ENCODE peak calls at places on chromosomes 1 and 21, in four cellular contexts. B, V, U and S are unnamed samples.

GRCh38 chr1:203536981-203537455 is 43.1 kb downstream of the OPTC start:
- DNase-seq in B (no peak), V (peak; percentile 94), U (no peak), S (peak; percentile 84)

GRCh38 chr1:90850181-90850924 is 133.3 kb upstream of the BARHL2 start:
- DNase-seq in B (peak; percentile 42), V (peak; percentile 18), U (no peak), S (peak; percentile 54)

GRCh38 chr1:78275456-78275855 is 215.3 kb upstream of the PTGFR start:
- DNase-seq in B (no peak), V (no peak), U (no peak), S (no peak)

GRCh38 chr1:42931108-42931539 is 27.5 kb downstream of the SLC2A1 start:
- DNase-seq in B (peak; percentile 79), V (no peak), U (peak; percentile 27), S (peak; percentile 56)

GRCh38 chr21:45951676-45952075 is 29.9 kb upstream of the COL6A1 start:
- DNase-seq in B (no peak), V (no peak), U (no peak), S (no peak)

GRCh38 chr1:180936110-180937011 is 23.7 kb downstream of the KIAA1614 start:
- DNase-seq in B (no peak), V (no peak), U (no peak), S (no peak)

GRCh38 chr1:150999051-150999674 is 7.5 kb downstream of the MINDY1 start:
- DNase-seq in B (no peak), V (no peak), U (no peak), S (peak; percentile 93)

GRCh38 chr1:89611721-89612120 is 21.2 kb upstream of the LRRC8C start:
- DNase-seq in B (no peak), V (no peak), U (no peak), S (no peak)

GRCh38 chr1:23743287-23744052 is at the start of gene ELOA:
- DNase-seq in B (peak; percentile 78), V (peak; percentile 37), U (peak; percentile 74), S (peak; percentile 70)

GRCh38 chr1:186915555-186915954 is 86.8 kb downstream of the PLA2G4A start:
- DNase-seq in B (no peak), V (no peak), U (no peak), S (no peak)

DNA sequence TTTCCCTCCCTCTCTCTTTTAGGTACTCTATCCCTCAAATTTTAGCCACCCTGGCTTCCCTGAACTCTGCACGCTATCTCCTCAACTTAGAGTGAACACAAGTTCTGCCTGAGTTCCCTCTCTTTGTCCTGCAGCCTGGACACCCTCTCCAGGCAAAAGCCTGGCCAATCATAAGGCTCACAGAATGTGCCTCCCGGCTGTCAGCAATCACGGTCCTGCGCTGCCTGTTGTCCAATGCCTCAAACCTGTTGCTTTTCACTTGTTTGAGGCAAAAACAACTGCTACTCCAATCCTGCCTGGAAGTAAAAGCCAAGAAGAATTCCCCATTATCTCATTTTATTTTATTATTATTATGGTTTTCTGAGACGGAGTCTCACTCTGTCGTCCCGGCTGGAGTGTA is 66.1 kb downstream of the LGR6 start:
- DNase-seq in B (peak; percentile 10), V (no peak), U (no peak), S (no peak)
- H3K27me3 ChIP-seq in B (no peaks in the 10 kb centered on the region), V (no peaks in the 10 kb centered on the region), U (no peaks in the 10 kb centered on the region), S (peaks cover 77% of the 10 kb centered on the region)

GRCh38 chr1:184019066-184019465 is 18.5 kb downstream of the COLGALT2 start:
- DNase-seq in B (no peak), V (no peak), U (no peak), S (no peak)
- H3K14ac ChIP-seq in B (no peak overlapping the region), V (no peak overlapping the region), U (no peak overlapping the region), S (no peak overlapping the region)

GRCh38 chr1:14742181-14742980 is 143.9 kb downstream of the KAZN start:
- DNase-seq in B (peak; percentile 67), V (peak; percentile 73), U (no peak), S (peak; percentile 97)

GRCh38 chr1:14740466-14740865 is 142.0 kb downstream of the KAZN start:
- DNase-seq in B (peak; percentile 41), V (no peak), U (no peak), S (no peak)

GRCh38 chr1:14745815-14746214 is 147.3 kb downstream of the KAZN start:
- DNase-seq in B (no peak), V (no peak), U (no peak), S (no peak)

GRCh38 chr1:14745321-14745720 is 146.8 kb downstream of the KAZN start:
- DNase-seq in B (no peak), V (no peak), U (no peak), S (no peak)

DNA sequence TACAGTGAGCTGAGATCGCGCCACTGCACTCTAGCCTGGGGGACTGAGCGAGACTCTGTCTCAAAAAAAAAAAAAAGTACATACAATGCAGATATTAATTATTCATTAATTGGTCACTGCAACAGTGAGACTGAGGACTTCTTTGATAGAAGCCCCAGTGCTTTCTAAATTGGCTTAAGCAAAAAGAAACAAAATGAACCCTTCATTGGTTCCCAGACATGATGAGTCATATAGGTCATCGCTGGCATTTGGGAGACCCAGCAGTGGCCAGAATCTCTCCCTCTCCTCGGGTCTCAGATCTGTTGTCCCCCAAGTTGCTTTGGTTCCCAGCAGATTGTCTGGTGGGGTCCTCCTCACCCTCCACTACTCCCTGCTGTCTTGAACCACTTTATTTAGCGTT is 144.9 kb downstream of the KAZN start:
- DNase-seq in B (no peak), V (no peak), U (no peak), S (no peak)
- H2BK12ac ChIP-seq in B (no peak overlapping the region), V (no peak overlapping the region), U (no peak overlapping the region), S (no peak overlapping the region)

GRCh38 chr1:223260712-223261111 is 103.3 kb downstream of the SUSD4 start:
- DNase-seq in B (no peak), V (no peak), U (no peak), S (no peak)

GRCh38 chr1:223266632-223267172 is 97.3 kb downstream of the SUSD4 start:
- DNase-seq in B (no peak), V (no peak), U (no peak), S (no peak)

GRCh38 chr1:223261914-223262313 is 102.1 kb downstream of the SUSD4 start:
- DNase-seq in B (no peak), V (no peak), U (no peak), S (no peak)

GRCh38 chr1:223264983-223265663 is 98.9 kb downstream of the SUSD4 start:
- DNase-seq in B (no peak), V (no peak), U (no peak), S (no peak)

GRCh38 chr1:223264529-223264928 is 99.4 kb downstream of the SUSD4 start:
- DNase-seq in B (no peak), V (no peak), U (no peak), S (no peak)
- H3K27me3 ChIP-seq in B (no peaks in the 10 kb centered on the region), V (no peaks in the 10 kb centered on the region), U (no peaks in the 10 kb centered on the region), S (peaks cover 79% of the 10 kb centered on the region)